ENCODE peak calls at places on chromosomes 11 and 22, in ten cellular contexts. One of them, this sample, is unnamed.
A peak's percentile ranks its signal among the peaks of the same experiment; 100 is the strongest.

GRCh38 chr22:22374579-22374978 is 130.0 kb downstream of the VPREB1 start:
- DNase-seq in WTC11: no peak
- DNase-seq in endothelial cell: no peak
- DNase-seq in neural progenitor cell: no peak
- DNase-seq in fibroblast of pulmonary artery: no peak
- DNase-seq in Calu3: no peak
- DNase-seq in AG10803: no peak
- DNase-seq in mammary epithelial cell: no peak
- DNase-seq in epithelial cell of esophagus: no peak
- DNase-seq in omental fat pad: no peak
- DNase-seq in this sample: no peak

GRCh38 chr11:134482865-134483264 is 70.8 kb upstream of the B3GAT1 start:
- DNase-seq in mammary epithelial cell: no peak
- DNase-seq in fibroblast of pulmonary artery: no peak
- DNase-seq in epithelial cell of esophagus: no peak
- DNase-seq in Calu3: no peak
- DNase-seq in neural progenitor cell: no peak
- DNase-seq in AG10803: no peak
- DNase-seq in omental fat pad: no peak
- DNase-seq in WTC11: no peak
- DNase-seq in endothelial cell: no peak
- DNase-seq in this sample: no peak

GRCh38 chr22:44365196-44365802 is 52.5 kb upstream of the SHISAL1 start:
- DNase-seq in AG10803: no peak
- DNase-seq in endothelial cell: no peak
- DNase-seq in neural progenitor cell: no peak
- DNase-seq in WTC11: no peak
- DNase-seq in Calu3: no peak
- DNase-seq in mammary epithelial cell: no peak
- DNase-seq in fibroblast of pulmonary artery: no peak
- DNase-seq in omental fat pad: no peak
- DNase-seq in epithelial cell of esophagus: peak; percentile 46
- DNase-seq in this sample: peak; percentile 27

GRCh38 chr11:2825886-2826678 is 59.5 kb downstream of the CDKN1C start:
- DNase-seq in omental fat pad: peak; percentile 70
- DNase-seq in epithelial cell of esophagus: peak; percentile 89
- DNase-seq in fibroblast of pulmonary artery: peak; percentile 97
- DNase-seq in neural progenitor cell: peak; percentile 47
- DNase-seq in endothelial cell: no peak
- DNase-seq in mammary epithelial cell: peak; percentile 89
- DNase-seq in Calu3: peak; percentile 81
- DNase-seq in WTC11: no peak
- DNase-seq in AG10803: peak; percentile 99
- DNase-seq in this sample: peak; percentile 80

GRCh38 chr22:31244943-31245451 is 32.9 kb downstream of the LIMK2 start:
- DNase-seq in endothelial cell: no peak
- DNase-seq in Calu3: no peak
- DNase-seq in neural progenitor cell: no peak
- DNase-seq in mammary epithelial cell: no peak
- DNase-seq in omental fat pad: no peak
- DNase-seq in AG10803: no peak
- DNase-seq in fibroblast of pulmonary artery: no peak
- DNase-seq in WTC11: no peak
- DNase-seq in epithelial cell of esophagus: no peak
- DNase-seq in this sample: no peak

GRCh38 chr11:110000045-110000502 is 93.1 kb upstream of the ZC3H12C start:
- DNase-seq in mammary epithelial cell: peak; percentile 73
- DNase-seq in neural progenitor cell: no peak
- DNase-seq in epithelial cell of esophagus: peak; percentile 65
- DNase-seq in omental fat pad: no peak
- DNase-seq in WTC11: no peak
- DNase-seq in AG10803: peak; percentile 96
- DNase-seq in endothelial cell: no peak
- DNase-seq in fibroblast of pulmonary artery: peak; percentile 91
- DNase-seq in Calu3: no peak
- DNase-seq in this sample: no peak

GRCh38 chr11:1337647-1338007 is 28.2 kb upstream of the TOLLIP start:
- DNase-seq in epithelial cell of esophagus: no peak
- DNase-seq in AG10803: no peak
- DNase-seq in fibroblast of pulmonary artery: no peak
- DNase-seq in omental fat pad: no peak
- DNase-seq in WTC11: no peak
- DNase-seq in neural progenitor cell: no peak
- DNase-seq in endothelial cell: no peak
- DNase-seq in Calu3: no peak
- DNase-seq in mammary epithelial cell: no peak
- DNase-seq in this sample: no peak

GRCh38 chr22:48972979-48973693 is 854.5 kb downstream of the BRD1 start:
- DNase-seq in epithelial cell of esophagus: no peak
- DNase-seq in omental fat pad: no peak
- DNase-seq in AG10803: no peak
- DNase-seq in Calu3: no peak
- DNase-seq in neural progenitor cell: no peak
- DNase-seq in endothelial cell: no peak
- DNase-seq in mammary epithelial cell: no peak
- DNase-seq in WTC11: no peak
- DNase-seq in fibroblast of pulmonary artery: no peak
- DNase-seq in this sample: no peak

GRCh38 chr11:63613517-63614135 is 607 bp downstream of the PLAAT3 start:
- DNase-seq in epithelial cell of esophagus: no peak
- DNase-seq in endothelial cell: peak; percentile 17
- DNase-seq in fibroblast of pulmonary artery: no peak
- DNase-seq in WTC11: peak; percentile 68
- DNase-seq in neural progenitor cell: peak; percentile 62
- DNase-seq in Calu3: peak; percentile 74
- DNase-seq in mammary epithelial cell: no peak
- DNase-seq in omental fat pad: peak; percentile 38
- DNase-seq in AG10803: no peak
- DNase-seq in this sample: peak; percentile 64

GRCh38 chr22:33659423-33659822 is 260.9 kb downstream of the LARGE1 start:
- DNase-seq in AG10803: peak; percentile 58
- DNase-seq in fibroblast of pulmonary artery: peak; percentile 52
- DNase-seq in mammary epithelial cell: no peak
- DNase-seq in WTC11: no peak
- DNase-seq in endothelial cell: no peak
- DNase-seq in Calu3: no peak
- DNase-seq in omental fat pad: no peak
- DNase-seq in epithelial cell of esophagus: no peak
- DNase-seq in neural progenitor cell: no peak
- DNase-seq in this sample: no peak

GRCh38 chr11:35171226-35171625 is 32.3 kb downstream of the CD44 start:
- DNase-seq in omental fat pad: no peak
- DNase-seq in AG10803: no peak
- DNase-seq in neural progenitor cell: no peak
- DNase-seq in WTC11: no peak
- DNase-seq in fibroblast of pulmonary artery: no peak
- DNase-seq in epithelial cell of esophagus: no peak
- DNase-seq in mammary epithelial cell: no peak
- DNase-seq in endothelial cell: no peak
- DNase-seq in Calu3: no peak
- DNase-seq in this sample: no peak

GRCh38 chr22:39748877-39749276 is 144.7 kb downstream of the ENTHD1 start:
- DNase-seq in endothelial cell: no peak
- DNase-seq in AG10803: peak; percentile 18
- DNase-seq in fibroblast of pulmonary artery: peak; percentile 18
- DNase-seq in Calu3: no peak
- DNase-seq in epithelial cell of esophagus: peak; percentile 51
- DNase-seq in omental fat pad: no peak
- DNase-seq in mammary epithelial cell: no peak
- DNase-seq in neural progenitor cell: no peak
- DNase-seq in WTC11: no peak
- DNase-seq in this sample: no peak

GRCh38 chr22:39745789-39746188 is 147.8 kb downstream of the ENTHD1 start:
- DNase-seq in neural progenitor cell: no peak
- DNase-seq in Calu3: no peak
- DNase-seq in fibroblast of pulmonary artery: no peak
- DNase-seq in omental fat pad: no peak
- DNase-seq in endothelial cell: no peak
- DNase-seq in epithelial cell of esophagus: no peak
- DNase-seq in mammary epithelial cell: no peak
- DNase-seq in WTC11: no peak
- DNase-seq in AG10803: no peak
- DNase-seq in this sample: no peak

GRCh38 chr22:39746600-39747262 is 146.8 kb downstream of the ENTHD1 start:
- DNase-seq in neural progenitor cell: no peak
- DNase-seq in fibroblast of pulmonary artery: no peak
- DNase-seq in mammary epithelial cell: no peak
- DNase-seq in WTC11: no peak
- DNase-seq in Calu3: no peak
- DNase-seq in omental fat pad: no peak
- DNase-seq in epithelial cell of esophagus: no peak
- DNase-seq in endothelial cell: no peak
- DNase-seq in AG10803: no peak
- DNase-seq in this sample: no peak

GRCh38 chr22:39750759-39751158 is 142.8 kb downstream of the ENTHD1 start:
- DNase-seq in fibroblast of pulmonary artery: no peak
- DNase-seq in Calu3: no peak
- DNase-seq in epithelial cell of esophagus: no peak
- DNase-seq in mammary epithelial cell: no peak
- DNase-seq in endothelial cell: no peak
- DNase-seq in omental fat pad: no peak
- DNase-seq in neural progenitor cell: no peak
- DNase-seq in WTC11: no peak
- DNase-seq in AG10803: no peak
- DNase-seq in this sample: no peak
- TF ChIP-seq CTCF in fibroblast of pulmonary artery: no peak
- TF ChIP-seq CTCF in Calu3: no peak
- TF ChIP-seq CTCF in epithelial cell of esophagus: no peak
- TF ChIP-seq CTCF in mammary epithelial cell: no peak
- TF ChIP-seq CTCF in endothelial cell: no peak
- TF ChIP-seq CTCF in omental fat pad: no peak
- TF ChIP-seq CTCF in neural progenitor cell: no peak
- TF ChIP-seq CTCF in WTC11: no peak
- TF ChIP-seq CTCF in AG10803: no peak
- TF ChIP-seq CTCF in this sample: no peak

GRCh38 chr22:39958009-39958711 is 2.0 kb upstream of the TMA7B start:
- DNase-seq in mammary epithelial cell: no peak
- DNase-seq in neural progenitor cell: no peak
- DNase-seq in epithelial cell of esophagus: no peak
- DNase-seq in Calu3: no peak
- DNase-seq in AG10803: no peak
- DNase-seq in WTC11: no peak
- DNase-seq in endothelial cell: no peak
- DNase-seq in omental fat pad: no peak
- DNase-seq in fibroblast of pulmonary artery: no peak
- DNase-seq in this sample: no peak

GRCh38 chr22:39962071-39962470 is 1.9 kb downstream of the TMA7B start:
- DNase-seq in fibroblast of pulmonary artery: no peak
- DNase-seq in AG10803: no peak
- DNase-seq in epithelial cell of esophagus: no peak
- DNase-seq in Calu3: no peak
- DNase-seq in endothelial cell: no peak
- DNase-seq in WTC11: no peak
- DNase-seq in omental fat pad: no peak
- DNase-seq in mammary epithelial cell: no peak
- DNase-seq in neural progenitor cell: no peak
- DNase-seq in this sample: no peak

GRCh38 chr22:39960791-39961746 is 872 bp downstream of the TMA7B start:
- DNase-seq in endothelial cell: no peak
- DNase-seq in omental fat pad: no peak
- DNase-seq in mammary epithelial cell: peak; percentile 93
- DNase-seq in WTC11: no peak
- DNase-seq in Calu3: no peak
- DNase-seq in neural progenitor cell: no peak
- DNase-seq in fibroblast of pulmonary artery: peak; percentile 98
- DNase-seq in AG10803: peak; percentile 94
- DNase-seq in epithelial cell of esophagus: peak; percentile 77
- DNase-seq in this sample: no peak

GRCh38 chr22:39958916-39959639 is 1.1 kb upstream of the TMA7B start:
- DNase-seq in endothelial cell: no peak
- DNase-seq in AG10803: no peak
- DNase-seq in neural progenitor cell: no peak
- DNase-seq in fibroblast of pulmonary artery: no peak
- DNase-seq in Calu3: no peak
- DNase-seq in omental fat pad: no peak
- DNase-seq in mammary epithelial cell: no peak
- DNase-seq in epithelial cell of esophagus: no peak
- DNase-seq in WTC11: no peak
- DNase-seq in this sample: no peak

GRCh38 chr22:39959640-39960447 is at the start of gene TMA7B:
- DNase-seq in AG10803: peak; percentile 55
- DNase-seq in fibroblast of pulmonary artery: peak; percentile 65
- DNase-seq in Calu3: peak; percentile 34
- DNase-seq in WTC11: peak; percentile 31
- DNase-seq in omental fat pad: no peak
- DNase-seq in endothelial cell: peak; percentile 42
- DNase-seq in neural progenitor cell: peak; percentile 61
- DNase-seq in epithelial cell of esophagus: peak; percentile 69
- DNase-seq in mammary epithelial cell: peak; percentile 58
- DNase-seq in this sample: no peak
- TF ChIP-seq CTCF in AG10803: peak; percentile 44
- TF ChIP-seq CTCF in fibroblast of pulmonary artery: peak; percentile 47
- TF ChIP-seq CTCF in Calu3: no peak
- TF ChIP-seq CTCF in WTC11: no peak
- TF ChIP-seq CTCF in omental fat pad: no peak
- TF ChIP-seq CTCF in endothelial cell: no peak
- TF ChIP-seq CTCF in neural progenitor cell: peak; percentile 30
- TF ChIP-seq CTCF in epithelial cell of esophagus: peak; percentile 52
- TF ChIP-seq CTCF in mammary epithelial cell: peak; percentile 25
- TF ChIP-seq CTCF in this sample: peak; percentile 16

DNA sequence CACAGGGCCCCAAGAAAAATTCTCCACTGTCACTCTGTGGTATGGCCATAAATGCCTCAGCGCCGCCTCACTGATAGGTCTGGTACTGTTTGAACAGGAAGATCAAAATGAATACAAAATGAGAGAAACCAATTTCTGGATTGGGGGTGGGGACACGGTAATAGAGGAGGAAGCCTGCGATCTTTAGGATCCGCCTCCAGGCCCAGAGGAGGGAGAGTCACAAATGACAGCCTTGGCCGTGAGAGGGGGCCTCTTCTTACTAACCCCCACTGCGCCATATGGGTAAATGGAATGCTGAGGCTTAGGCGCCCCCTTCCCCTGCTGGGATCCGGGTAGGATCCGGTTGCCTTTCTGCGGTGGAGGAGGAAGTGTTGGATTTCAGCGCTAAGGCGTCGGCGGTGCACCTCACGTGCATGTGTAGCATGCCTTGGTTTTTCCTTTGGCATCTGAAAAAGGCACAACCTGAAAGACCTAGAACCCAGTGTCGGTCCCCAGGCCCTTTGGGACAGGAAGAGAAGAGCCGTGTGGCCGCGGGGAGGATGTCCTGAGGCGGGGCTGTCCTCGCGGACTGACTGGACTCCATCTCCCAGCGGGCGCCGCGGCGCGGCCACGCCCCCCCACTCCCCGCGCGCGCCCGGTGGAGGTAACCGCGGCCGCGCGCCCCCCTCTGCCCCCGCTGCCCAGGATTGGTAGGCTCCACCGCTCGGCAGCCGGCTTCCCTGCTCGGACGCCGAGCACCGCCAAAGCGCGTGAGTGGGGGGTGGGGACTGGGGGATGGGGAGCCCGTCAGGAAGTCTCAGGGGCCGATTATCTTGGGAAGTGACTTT is 718 bp upstream of the MADD start:
- DNase-seq in Calu3: peak; percentile 89
- DNase-seq in mammary epithelial cell: peak; percentile 80
- DNase-seq in endothelial cell: peak; percentile 88
- DNase-seq in fibroblast of pulmonary artery: peak; percentile 87
- DNase-seq in neural progenitor cell: peak; percentile 96
- DNase-seq in WTC11: peak; percentile 91
- DNase-seq in AG10803: peak; percentile 89
- DNase-seq in epithelial cell of esophagus: peak; percentile 87
- DNase-seq in omental fat pad: peak; percentile 63
- DNase-seq in this sample: peak; percentile 94
- TF ChIP-seq CTCF in Calu3: no peak
- TF ChIP-seq CTCF in mammary epithelial cell: no peak
- TF ChIP-seq CTCF in endothelial cell: no peak
- TF ChIP-seq CTCF in fibroblast of pulmonary artery: peak; percentile 3
- TF ChIP-seq CTCF in neural progenitor cell: no peak
- TF ChIP-seq CTCF in WTC11: no peak
- TF ChIP-seq CTCF in AG10803: peak; percentile 36
- TF ChIP-seq CTCF in epithelial cell of esophagus: peak; percentile 25
- TF ChIP-seq CTCF in omental fat pad: no peak
- TF ChIP-seq CTCF in this sample: no peak

GRCh38 chr11:130916238-130916855 is at the start of gene SNX19:
- DNase-seq in fibroblast of pulmonary artery: peak; percentile 92
- DNase-seq in WTC11: peak; percentile 91
- DNase-seq in mammary epithelial cell: peak; percentile 87
- DNase-seq in neural progenitor cell: peak; percentile 95
- DNase-seq in Calu3: peak; percentile 91
- DNase-seq in endothelial cell: peak; percentile 98
- DNase-seq in AG10803: peak; percentile 88
- DNase-seq in epithelial cell of esophagus: peak; percentile 91
- DNase-seq in omental fat pad: peak; percentile 60
- DNase-seq in this sample: peak; percentile 94
- TF ChIP-seq CTCF in fibroblast of pulmonary artery: peak; percentile 50
- TF ChIP-seq CTCF in WTC11: peak; percentile 82
- TF ChIP-seq CTCF in mammary epithelial cell: peak; percentile 76
- TF ChIP-seq CTCF in neural progenitor cell: peak; percentile 90
- TF ChIP-seq CTCF in Calu3: peak; percentile 74
- TF ChIP-seq CTCF in endothelial cell: peak; percentile 96
- TF ChIP-seq CTCF in AG10803: peak; percentile 59
- TF ChIP-seq CTCF in epithelial cell of esophagus: peak; percentile 55
- TF ChIP-seq CTCF in omental fat pad: peak; percentile 66
- TF ChIP-seq CTCF in this sample: peak; percentile 99

This sample was measured in heart left ventricle.